ENCODE peak calls at places on chromosome 9, in four cellular contexts. A is body of pancreas, F is OCI-LY7, H is spleen. W is an unnamed sample.

GRCh38 chr9:127803507-127804352 is 1.0 kb downstream of the FPGS start:
- DNase-seq in A (peak; percentile 48), H (no peak), F (peak; percentile 27), W (no peak)

GRCh38 chr9:93994132-93994531 is 39.0 kb upstream of the BARX1 start:
- DNase-seq in A (no peak), H (no peak), F (no peak), W (no peak)

GRCh38 chr9:131732061-131732526 is 7.8 kb downstream of the RAPGEF1 start:
- DNase-seq in F (no peak), H (no peak), A (no peak), W (no peak)

GRCh38 chr9:129725841-129726251 is 27.0 kb downstream of the PTGES start:
- DNase-seq in H (no peak), A (no peak), F (no peak), W (no peak)

GRCh38 chr9:113955076-113955752 is 79.1 kb downstream of the ZNF618 start:
- DNase-seq in F (no peak), A (no peak), H (no peak), W (no peak)

GRCh38 chr9:33791117-33791516 is 4.2 kb upstream of the PRSS3 start:
- DNase-seq in H (no peak), A (peak; percentile 85), F (no peak), W (no peak)

GRCh38 chr9:14479187-14479586 is 165.2 kb upstream of the NFIB start:
- DNase-seq in H (no peak), F (no peak), A (no peak), W (no peak)

GRCh38 chr9:28064241-28064640 is 491.0 kb upstream of the C9orf72 start:
- DNase-seq in H (no peak), A (no peak), F (no peak), W (no peak)

GRCh38 chr9:119487118-119487827 is 118.0 kb upstream of the BRINP1 start:
- DNase-seq in A (no peak), H (no peak), F (no peak), W (peak; percentile 68)

GRCh38 chr9:128115187-128116103 is 12.1 kb downstream of the PTGES2 start:
- DNase-seq in F (no peak), A (peak; percentile 94), H (peak; percentile 81), W (peak; percentile 41)

GRCh38 chr9:28365020-28365640 is 791.8 kb upstream of the C9orf72 start:
- DNase-seq in H (no peak), F (no peak), A (no peak), W (peak; percentile 82)

GRCh38 chr9:1939926-1940368 is 75.2 kb upstream of the SMARCA2 start:
- DNase-seq in H (no peak), A (peak; percentile 56), F (peak; percentile 48), W (peak; percentile 65)

GRCh38 chr9:130319300-130319699 is 53.7 kb downstream of the HMCN2 start:
- DNase-seq in F (no peak), H (no peak), A (no peak), W (no peak)

GRCh38 chr9:79731483-79731882 is 159.7 kb downstream of the TLE4 start:
- DNase-seq in H (no peak), F (no peak), A (no peak), W (no peak)

GRCh38 chr9:131562032-131562959 is 17.0 kb downstream of the PRRT1B start:
- DNase-seq in H (no peak), F (no peak), A (no peak), W (peak; percentile 40)

GRCh38 chr9:19379697-19380046 is 364 bp downstream of the RPS6 start:
- DNase-seq in H (peak; percentile 91), A (peak; percentile 35), F (peak; percentile 51), W (no peak)

GRCh38 chr9:130444565-130445221 is at the start of gene ASS1:
- DNase-seq in H (no peak), A (peak; percentile 89), F (peak; percentile 13), W (peak; percentile 90)

GRCh38 chr9:88076286-88077070 is 61.8 kb downstream of the SPATA31C2 start:
- DNase-seq in A (peak; percentile 95), H (peak; percentile 75), F (no peak), W (peak; percentile 91)

GRCh38 chr9:113343732-113344231 is 3.7 kb upstream of the WDR31 start:
- DNase-seq in H (no peak), F (no peak), A (peak; percentile 87), W (peak; percentile 22)

GRCh38 chr9:91689006-91689405 is 261.0 kb downstream of the ROR2 start:
- DNase-seq in F (no peak), A (no peak), H (no peak), W (no peak)

GRCh38 chr9:112554516-112554915 is 67.9 kb downstream of the KIAA1958 start:
- DNase-seq in H (no peak), F (no peak), A (no peak), W (no peak)

GRCh38 chr9:86794356-86795046 is 152.8 kb downstream of the GAS1 start:
- DNase-seq in A (no peak), F (no peak), H (no peak), W (no peak)

GRCh38 chr9:89168901-89169813 is 9.5 kb downstream of the SHC3 start:
- DNase-seq in F (no peak), H (no peak), A (no peak), W (no peak)

GRCh38 chr9:119400607-119401006 is 31.4 kb upstream of the BRINP1 start:
- DNase-seq in A (no peak), F (no peak), H (no peak), W (no peak)

GRCh38 chr9:36866840-36867239 is 167.2 kb downstream of the PAX5 start:
- DNase-seq in F (no peak), H (peak; percentile 55), A (no peak), W (peak; percentile 80)

GRCh38 chr9:19998153-19998552 is 209.3 kb upstream of the SLC24A2 start:
- DNase-seq in H (no peak), F (peak; percentile 41), A (no peak), W (no peak)

GRCh38 chr9:128361296-128361980 is 9.7 kb upstream of the URM1 start:
- DNase-seq in F (no peak), H (no peak), A (no peak), W (no peak)

GRCh38 chr9:31674264-31674663 is 710.2 kb upstream of the ACO1 start:
- DNase-seq in H (no peak), F (no peak), A (no peak), W (no peak)

GRCh38 chr9:107147134-107147533 is 135.9 kb upstream of the RAD23B start:
- DNase-seq in A (no peak), H (no peak), F (no peak), W (no peak)

GRCh38 chr9:91714020-91714721 is 235.9 kb downstream of the ROR2 start:
- DNase-seq in A (peak; percentile 77), H (peak; percentile 87), F (peak; percentile 27), W (peak; percentile 94)

GRCh38 chr9:133429216-133429613 is 7.0 kb downstream of the ADAMTS13 start:
- DNase-seq in H (no peak), F (no peak), A (no peak), W (peak; percentile 83)

GRCh38 chr9:95343725-95344287 is 26.3 kb upstream of the FANCC start:
- DNase-seq in H (no peak), A (no peak), F (no peak), W (no peak)
- H3K4me1 ChIP-seq in H (no peaks in the 10 kb centered on the region), A (no peaks in the 10 kb centered on the region), F (no peaks in the 10 kb centered on the region), W (no peaks in the 10 kb centered on the region)

DNA sequence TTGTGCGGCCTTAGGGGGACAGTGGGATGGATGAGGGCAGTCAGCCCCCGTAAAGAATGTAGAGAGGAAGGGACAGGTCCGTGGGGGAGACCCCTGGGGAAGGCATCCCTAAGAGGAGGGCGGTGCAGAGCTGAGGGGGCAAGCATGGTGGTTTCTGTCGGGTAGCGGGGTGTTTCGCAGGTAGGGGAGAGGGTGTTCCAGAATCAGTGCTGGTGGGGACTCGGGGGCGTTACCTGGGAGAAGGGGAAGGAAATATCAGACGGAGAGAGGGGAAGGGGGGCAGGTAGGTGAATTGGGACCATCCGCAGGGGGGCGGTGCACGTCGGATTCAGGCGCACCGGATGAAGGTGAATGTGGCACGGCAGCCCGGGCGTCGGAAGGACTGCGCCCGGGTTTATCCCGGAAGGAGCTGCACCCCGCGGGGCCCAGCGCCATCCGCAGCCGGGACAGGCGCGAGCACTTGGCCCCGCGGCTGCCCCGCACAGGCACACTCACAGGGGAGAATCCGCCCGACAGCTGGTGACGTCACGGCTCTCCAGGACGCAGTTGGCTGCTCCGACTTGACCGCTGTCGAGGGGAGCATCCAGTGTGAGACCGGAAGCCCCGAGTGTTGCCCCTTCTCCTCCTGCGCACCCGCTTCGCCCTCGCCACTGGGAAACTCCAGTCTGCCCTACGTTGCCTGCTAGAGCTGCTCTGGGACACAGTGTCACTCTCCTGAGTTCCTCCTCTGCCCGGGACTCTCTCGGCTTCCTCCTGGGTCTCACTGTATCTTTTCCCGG is 1.3 kb downstream of the CD72 start:
- DNase-seq in H (peak; percentile 94), A (peak; percentile 72), F (peak; percentile 79), W (peak; percentile 76)
- TF ChIP-seq CTCF in H (peak; percentile 40), A (no peak), F (peak; percentile 65), W (no peak)

GRCh38 chr9:12958708-12959107 is 183.9 kb downstream of the LURAP1L start:
- DNase-seq in F (no peak), H (no peak), A (no peak), W (no peak)

GRCh38 chr9:12964271-12964670 is 189.5 kb downstream of the LURAP1L start:
- DNase-seq in F (no peak), A (no peak), H (no peak), W (no peak)

GRCh38 chr9:12963537-12963936 is 188.7 kb downstream of the LURAP1L start:
- DNase-seq in H (no peak), A (no peak), F (no peak), W (no peak)

GRCh38 chr9:12958279-12958678 is 183.5 kb downstream of the LURAP1L start:
- DNase-seq in H (no peak), A (no peak), F (no peak), W (no peak)

DNA sequence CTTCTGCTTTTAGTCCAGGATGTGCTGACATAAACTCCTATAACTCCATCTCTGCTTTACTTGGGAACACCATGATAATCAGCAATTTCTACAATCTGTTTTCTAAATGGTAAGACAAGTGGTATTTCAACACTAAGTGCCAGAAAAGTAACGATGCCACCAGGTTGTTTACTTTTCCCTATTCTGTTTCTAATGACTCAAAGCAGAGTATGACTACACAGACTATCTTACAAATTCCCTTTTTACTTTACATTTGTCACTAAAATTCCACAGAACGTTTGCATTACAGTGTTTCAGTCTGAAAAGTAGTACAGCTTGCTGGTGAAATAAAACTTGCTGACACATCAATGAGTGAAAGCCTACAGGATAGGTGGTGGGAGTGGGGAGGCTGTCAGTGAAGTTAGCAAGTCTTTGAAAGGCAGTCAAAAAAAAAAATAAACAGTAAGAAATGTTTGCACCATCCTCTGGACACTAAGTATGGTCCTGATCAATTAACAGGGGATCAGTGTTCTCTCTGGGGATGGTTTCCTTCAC is 186.5 kb downstream of the LURAP1L start:
- DNase-seq in F (no peak), A (no peak), H (no peak), W (no peak)
- H3K9me3 ChIP-seq in F (no peaks in the 10 kb centered on the region), A (no peaks in the 10 kb centered on the region), H (peaks cover 16% of the 10 kb centered on the region), W (peaks cover 15% of the 10 kb centered on the region)

DNA sequence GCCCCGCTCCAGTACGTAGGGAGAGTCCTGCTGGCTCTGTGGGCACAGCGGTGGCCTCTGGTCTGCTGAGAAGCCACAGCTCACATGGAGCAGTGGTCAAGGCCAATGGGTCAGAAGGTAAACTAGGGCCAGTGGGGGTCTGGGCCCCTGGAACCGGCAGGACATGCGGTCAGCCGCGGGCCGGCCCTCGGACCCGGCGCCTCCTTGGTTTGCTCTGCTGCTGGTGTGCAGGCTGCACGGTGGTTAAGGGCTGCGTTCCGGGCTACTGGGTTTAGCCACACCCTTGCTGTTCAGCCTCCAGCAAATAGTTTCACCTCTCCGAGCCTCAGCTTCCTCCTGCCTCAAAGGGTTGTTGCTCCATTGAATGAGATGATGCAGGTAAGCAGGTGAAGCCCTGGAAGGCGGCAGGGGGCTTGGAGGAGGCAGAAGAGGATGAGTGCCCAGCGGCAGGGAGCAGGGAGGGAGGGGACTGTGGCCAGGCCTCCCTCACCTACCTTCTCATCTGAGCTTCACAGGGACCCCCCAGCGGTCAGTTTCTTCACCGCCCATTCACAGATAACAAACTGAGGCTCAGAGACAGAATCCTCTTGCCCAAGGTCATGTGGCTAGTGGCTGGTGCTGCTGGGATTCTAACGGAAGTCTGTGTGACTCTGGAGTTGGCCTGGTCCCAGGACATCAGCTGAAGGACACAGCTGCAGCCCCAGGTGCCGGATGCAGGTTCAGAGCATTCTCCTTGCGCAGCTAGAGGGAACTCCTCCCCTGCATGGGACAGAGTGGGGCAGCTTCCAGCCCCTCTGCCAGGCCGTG is 3.7 kb upstream of the COL5A1 start:
- DNase-seq in A (no peak), H (no peak), F (no peak), W (no peak)
- H3K4me1 ChIP-seq in A (peaks cover 14% of the 10 kb centered on the region), H (no peaks in the 10 kb centered on the region), F (no peaks in the 10 kb centered on the region), W (peaks cover 4% of the 10 kb centered on the region)

W was measured in endodermal cell.